ENCODE peak calls at places on chromosome 13, in nine cellular contexts. J, Q, H, N, Z, V, W, X and A are unnamed samples. For H3K4me1 and H3K27me3, the result is how much of the 10 kb centered on the place peaks cover.

GRCh38 chr13:79491715-79492114 is 10.8 kb downstream of the NDFIP2 start:
- DNase-seq in Z (no peak), V (peak), X (no peak), W (no peak), H (peak), Q (no peak), J (no peak), N (no peak), A (no peak)

GRCh38 chr13:76812206-76812882 is 73.9 kb downstream of the KCTD12 start:
- DNase-seq in Q (peak), X (peak), J (no peak), V (no peak), N (peak), W (no peak), Z (peak), H (no peak), A (peak)

GRCh38 chr13:105847532-105848295 is 687.7 kb downstream of the EFNB2 start:
- DNase-seq in H (no peak), X (no peak), J (no peak), V (peak), W (no peak), N (no peak), Q (no peak), Z (no peak), A (no peak)

GRCh38 chr13:104253063-104253680 is 1187.0 kb upstream of the SLC10A2 start:
- DNase-seq in X (no peak), N (no peak), Z (no peak), Q (no peak), J (no peak), H (no peak), W (peak), V (peak), A (no peak)

GRCh38 chr13:105806335-105806920 is 729.0 kb downstream of the EFNB2 start:
- DNase-seq in Q (no peak), Z (no peak), V (peak), J (no peak), H (no peak), X (no peak), N (no peak), W (no peak), A (no peak)

GRCh38 chr13:42272115-42272756 is at the start of gene AKAP11:
- DNase-seq in J (peak), H (peak), W (peak), V (peak), Q (peak), N (peak), Z (peak), X (peak), A (peak)

GRCh38 chr13:99617474-99618255 is 116.4 kb downstream of the TM9SF2 start:
- DNase-seq in N (no peak), X (no peak), W (peak), V (peak), J (no peak), H (no peak), Q (peak), Z (no peak), A (peak)

GRCh38 chr13:102779426-102780159 is 6.0 kb upstream of the TEX30 start:
- DNase-seq in V (no peak), Q (no peak), H (no peak), J (no peak), Z (no peak), W (no peak), X (no peak), N (no peak), A (no peak)

GRCh38 chr13:26255717-26256277 is 1.9 kb downstream of the CDK8 start:
- DNase-seq in Q (no peak), V (peak), X (no peak), H (no peak), N (no peak), J (no peak), W (no peak), Z (no peak), A (no peak)

GRCh38 chr13:43388282-43389034 is 365.1 kb downstream of the DNAJC15 start:
- DNase-seq in H (peak), Q (no peak), N (no peak), X (no peak), V (no peak), J (no peak), Z (no peak), W (no peak), A (no peak)

GRCh38 chr13:79679334-79679733 is 198.4 kb downstream of the NDFIP2 start:
- DNase-seq in N (peak), W (peak), V (peak), Q (peak), J (peak), Z (peak), H (peak), X (peak), A (peak)

GRCh38 chr13:44695520-44695919 is 119.4 kb upstream of the TSC22D1 start:
- DNase-seq in X (no peak), W (no peak), Q (no peak), J (no peak), N (no peak), V (no peak), H (no peak), Z (no peak), A (no peak)

GRCh38 chr13:74329978-74330377 is 195.8 kb upstream of the KLF12 start:
- DNase-seq in Q (no peak), X (no peak), V (peak), W (no peak), Z (no peak), H (peak), N (no peak), J (no peak), A (no peak)

GRCh38 chr13:86906458-86906857 is 764.7 kb upstream of the SLITRK5 start:
- DNase-seq in N (no peak), X (no peak), W (no peak), V (peak), Q (no peak), Z (no peak), H (no peak), J (no peak), A (no peak)

DNA sequence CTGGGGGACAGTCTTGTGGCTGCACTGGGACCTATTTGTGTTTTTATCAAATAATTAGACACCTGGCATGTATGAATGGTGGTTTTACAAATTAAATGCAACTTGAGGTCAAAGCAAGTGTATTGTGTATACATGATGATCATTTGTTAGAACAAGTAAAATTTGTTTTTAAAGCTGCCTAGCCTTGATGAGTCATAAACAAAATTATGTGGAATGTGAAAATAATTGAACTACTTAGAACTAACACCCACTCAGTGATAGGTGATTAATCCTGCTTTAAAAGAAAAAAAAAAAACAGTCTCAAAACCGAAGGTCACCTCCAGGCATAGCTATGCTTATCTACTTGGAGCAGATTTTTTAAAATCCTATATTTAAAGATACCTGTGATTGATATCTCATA is 770.3 kb upstream of the SLITRK5 start:
- DNase-seq in N (no peak), Z (no peak), X (no peak), J (no peak), V (peak), H (no peak), Q (no peak), W (no peak), A (no peak)
- H3K4me1 ChIP-seq in N (under half), Z (under half), X (under half), J (under half), V (under half), H (under half), Q (under half), W (under half), A (under half)

GRCh38 chr13:110398564-110399507 is 91.8 kb downstream of the COL4A2 start:
- DNase-seq in X (no peak), N (no peak), W (no peak), Z (no peak), Q (no peak), H (no peak), J (no peak), V (peak), A (no peak)
- H3K27me3 ChIP-seq in X (under half), N (under half), W (under half), Z (under half), Q (under half), H (under half), J (under half), V (under half), A (under half)

GRCh38 chr13:30866692-30867669 is 39.1 kb upstream of the MEDAG start:
- DNase-seq in H (no peak), N (no peak), Z (no peak), J (no peak), Q (no peak), W (no peak), V (no peak), X (no peak), A (no peak)
- H3K4me1 ChIP-seq in H (under half), N (under half), Z (under half), J (under half), Q (half or more), W (under half), V (half or more), X (under half), A (under half)

GRCh38 chr13:112976526-112976925 is 7.5 kb downstream of the MCF2L start:
- DNase-seq in H (no peak), V (no peak), Q (no peak), W (no peak), Z (no peak), J (no peak), X (no peak), N (no peak), A (no peak)
- H3K27me3 ChIP-seq in H (under half), V (under half), Q (under half), W (under half), Z (under half), J (under half), X (under half), N (under half), A (under half)

DNA sequence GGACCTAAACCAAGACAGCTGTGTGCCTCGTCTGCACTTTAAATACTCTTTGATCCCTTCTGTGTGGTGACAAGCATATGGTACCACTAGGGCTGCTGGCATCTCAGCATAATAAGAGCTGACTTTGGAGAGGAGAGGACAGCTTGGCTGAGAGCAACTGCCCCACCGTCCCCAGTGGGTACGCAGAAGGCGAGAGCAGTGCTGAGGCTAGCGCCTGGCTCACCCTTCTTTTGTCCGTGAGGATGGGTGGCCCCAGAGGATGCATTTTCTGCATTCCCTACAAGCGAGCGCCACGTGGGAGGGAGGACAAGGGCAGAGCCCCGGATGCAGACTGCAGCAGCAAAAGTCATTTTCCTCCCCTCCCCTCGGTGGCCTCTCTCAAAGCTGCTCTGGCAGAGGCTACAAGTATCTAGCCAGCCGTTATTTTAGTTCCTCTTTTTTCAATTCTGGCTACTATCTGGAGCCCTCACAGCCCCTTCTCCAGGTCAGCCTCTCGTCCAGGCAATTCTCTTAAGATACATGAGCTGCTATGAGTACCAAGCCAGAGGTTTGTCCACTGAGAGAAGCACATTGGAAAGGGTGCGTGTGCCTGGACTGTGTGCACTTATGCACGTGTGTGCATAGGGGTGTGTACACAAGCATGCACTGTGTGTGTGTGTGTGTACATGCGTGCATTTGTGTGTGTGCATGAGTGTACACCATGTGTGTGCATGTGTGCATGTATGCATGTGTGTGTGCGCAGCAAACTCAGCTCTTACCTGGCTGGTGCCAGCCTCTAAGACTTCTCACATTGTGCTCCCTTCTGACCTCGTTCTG is 51.3 kb downstream of the RAB20 start:
- DNase-seq in V (no peak), N (peak), X (no peak), Z (no peak), W (no peak), H (no peak), Q (no peak), J (no peak), A (peak)
- H3K4me1 ChIP-seq in V (under half), N (under half), X (under half), Z (under half), W (under half), H (under half), Q (under half), J (under half), A (under half)

DNA sequence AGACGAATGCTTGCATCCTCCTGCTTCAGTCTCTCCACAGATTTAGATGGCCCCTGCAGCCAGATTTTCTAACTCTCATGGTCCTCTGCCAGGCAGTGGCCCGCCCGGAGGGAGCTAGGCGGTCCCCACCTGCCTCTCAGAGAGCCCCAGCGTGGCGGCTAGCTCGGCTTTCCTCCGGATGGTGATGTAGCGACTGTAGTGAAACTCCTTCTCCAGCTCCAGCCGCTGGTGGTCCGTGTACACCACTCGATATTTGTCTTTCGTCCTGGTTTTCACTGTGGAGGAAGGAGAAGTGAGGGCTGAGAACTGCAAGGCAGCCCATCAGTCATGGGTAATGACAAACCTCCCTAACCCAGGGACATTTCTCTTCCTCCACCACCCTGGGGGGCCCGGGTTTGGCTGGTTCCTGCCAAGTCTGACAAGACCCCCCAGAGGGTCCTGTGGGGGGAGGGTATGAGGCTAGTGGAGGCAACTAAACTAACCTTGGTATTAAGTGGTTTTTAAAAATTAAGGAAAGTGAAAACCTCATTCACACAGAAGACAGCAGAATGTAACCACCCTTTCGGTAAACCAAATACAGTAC is 4.3 kb downstream of the CDX2 start:
- DNase-seq in X (no peak), Z (no peak), J (no peak), Q (no peak), N (no peak), W (no peak), H (no peak), V (no peak), A (no peak)
- H3K27me3 ChIP-seq in X (half or more), Z (half or more), J (under half), Q (half or more), N (half or more), W (half or more), H (half or more), V (half or more), A (half or more)

GRCh38 chr13:40566811-40567210 is 99.6 kb downstream of the FOXO1 start:
- DNase-seq in W (no peak), N (no peak), J (no peak), H (no peak), X (no peak), V (no peak), Q (no peak), Z (no peak), A (no peak)
- H3K4me1 ChIP-seq in W (half or more), N (half or more), J (under half), H (under half), X (under half), V (under half), Q (under half), Z (half or more), A (half or more)

GRCh38 chr13:20177049-20177831 is 15.5 kb downstream of the GJB2 start:
- DNase-seq in V (no peak), H (no peak), Z (peak), W (peak), X (no peak), J (no peak), N (no peak), Q (no peak), A (no peak)
- H3K27me3 ChIP-seq in V (under half), H (under half), Z (under half), W (under half), X (under half), J (under half), N (half or more), Q (half or more), A (under half)

DNA sequence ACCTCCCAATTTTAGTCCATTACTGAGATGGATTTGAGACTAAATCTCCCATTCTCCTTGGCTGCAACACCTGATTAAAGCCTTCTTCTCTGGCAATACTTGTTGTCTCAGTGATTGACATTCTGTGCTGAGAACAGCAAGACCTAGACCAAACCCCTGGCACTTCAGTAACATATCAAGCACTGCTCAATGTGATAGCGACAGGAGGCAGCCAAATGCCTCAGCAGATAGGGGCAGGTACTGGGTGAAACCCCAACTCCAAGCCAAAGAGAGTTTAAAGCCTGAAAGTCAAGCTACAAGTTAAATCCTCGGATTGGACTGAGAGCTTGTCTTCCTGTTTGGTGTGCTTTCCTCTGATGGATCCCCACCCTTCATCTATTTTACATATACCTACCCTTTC is 52.7 kb downstream of the STARD13 start:
- DNase-seq in J (no peak), Z (no peak), W (no peak), V (no peak), N (no peak), Q (no peak), H (no peak), X (no peak), A (no peak)
- H3K4me1 ChIP-seq in J (under half), Z (half or more), W (under half), V (half or more), N (half or more), Q (under half), H (half or more), X (under half), A (half or more)

DNA sequence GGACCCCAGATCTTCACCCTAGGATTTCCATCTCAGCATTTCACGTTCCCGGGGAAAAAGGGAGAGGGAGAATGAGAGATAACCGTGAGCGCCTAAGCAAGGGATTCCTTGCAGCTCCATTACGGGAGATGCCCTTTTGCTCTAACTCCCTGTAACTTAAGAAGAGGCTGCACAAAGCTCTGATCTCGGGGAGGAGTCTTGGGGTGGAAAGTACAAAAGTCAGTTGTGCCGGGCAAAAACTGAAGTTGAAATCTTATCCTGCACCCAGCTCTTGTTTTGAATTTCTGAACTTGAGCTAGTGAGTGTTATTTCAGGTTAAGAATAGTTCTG is 256.4 kb upstream of the SOX21 start:
- DNase-seq in Q (no peak), H (no peak), N (no peak), X (no peak), V (no peak), Z (no peak), J (no peak), W (no peak), A (no peak)
- H3K27me3 ChIP-seq in Q (under half), H (under half), N (half or more), X (under half), V (under half), Z (half or more), J (under half), W (under half), A (half or more)